ENCODE peak calls at places on chromosome 17, in seven cellular contexts. C is HepG2, I is testis, B is lower leg skin, O is HCT116, V is ovary, E is NB4. Y is an unnamed sample.

GRCh38 chr17:45233423-45233924 is 11.8 kb downstream of the FMNL1 start:
- DNase-seq in C (no peak), I (no peak), B (no peak), O (no peak), V (no peak), E (no peak), Y (peak; percentile 40)

GRCh38 chr17:47733047-47733413 is at the start of gene TBX21:
- DNase-seq in C (peak; percentile 73), I (peak; percentile 75), B (peak; percentile 26), O (peak; percentile 44), V (no peak), E (peak; percentile 88), Y (peak; percentile 73)

GRCh38 chr17:49224198-49224996 is 6.2 kb downstream of the PHOSPHO1 start:
- DNase-seq in C (no peak), I (peak; percentile 29), B (no peak), O (no peak), V (no peak), E (no peak), Y (no peak)

GRCh38 chr17:143785-144281 is 6.5 kb downstream of the SCGB1C2 start:
- DNase-seq in C (peak; percentile 48), I (peak; percentile 85), B (peak; percentile 69), O (peak; percentile 29), V (peak; percentile 88), E (peak; percentile 70), Y (peak; percentile 87)

GRCh38 chr17:16407911-16408588 is 7.3 kb upstream of the TRPV2 start:
- DNase-seq in C (peak; percentile 51), I (peak; percentile 84), B (peak; percentile 70), O (no peak), V (peak; percentile 81), E (no peak), Y (peak; percentile 72)

GRCh38 chr17:58513391-58513912 is 986 bp downstream of the MTMR4 start:
- DNase-seq in C (no peak), I (peak; percentile 41), B (no peak), O (no peak), V (no peak), E (no peak), Y (no peak)

GRCh38 chr17:17846645-17847044 is 9.9 kb upstream of the SREBF1 start:
- DNase-seq in C (no peak), I (no peak), B (no peak), O (no peak), V (no peak), E (no peak), Y (no peak)

GRCh38 chr17:57948555-57949420 is 6.4 kb downstream of the CUEDC1 start:
- DNase-seq in C (no peak), I (no peak), B (no peak), O (peak; percentile 100), V (no peak), E (peak; percentile 63), Y (no peak)

GRCh38 chr17:78484300-78485159 is 92.7 kb downstream of the DNAH17 start:
- DNase-seq in C (no peak), I (peak; percentile 44), B (no peak), O (peak; percentile 22), V (no peak), E (peak; percentile 38), Y (no peak)

GRCh38 chr17:43803758-43804157 is 23.5 kb downstream of the CFAP97D1 start:
- DNase-seq in C (peak; percentile 24), I (no peak), B (no peak), O (no peak), V (no peak), E (no peak), Y (no peak)

GRCh38 chr17:30196504-30196903 is 39.0 kb downstream of the SLC6A4 start:
- DNase-seq in C (no peak), I (no peak), B (no peak), O (no peak), V (no peak), E (peak; percentile 17), Y (no peak)

GRCh38 chr17:17055286-17056166 is 13.3 kb downstream of the MPRIP start:
- DNase-seq in C (no peak), I (no peak), B (no peak), O (no peak), V (no peak), E (no peak), Y (no peak)

GRCh38 chr17:72512649-72513556 is 392.1 kb downstream of the SOX9 start:
- DNase-seq in C (no peak), I (no peak), B (no peak), O (no peak), V (no peak), E (no peak), Y (no peak)

GRCh38 chr17:79657861-79658810 is 47.3 kb upstream of the RBFOX3 start:
- DNase-seq in C (no peak), I (peak; percentile 9), B (no peak), O (no peak), V (no peak), E (no peak), Y (peak; percentile 7)

DNA sequence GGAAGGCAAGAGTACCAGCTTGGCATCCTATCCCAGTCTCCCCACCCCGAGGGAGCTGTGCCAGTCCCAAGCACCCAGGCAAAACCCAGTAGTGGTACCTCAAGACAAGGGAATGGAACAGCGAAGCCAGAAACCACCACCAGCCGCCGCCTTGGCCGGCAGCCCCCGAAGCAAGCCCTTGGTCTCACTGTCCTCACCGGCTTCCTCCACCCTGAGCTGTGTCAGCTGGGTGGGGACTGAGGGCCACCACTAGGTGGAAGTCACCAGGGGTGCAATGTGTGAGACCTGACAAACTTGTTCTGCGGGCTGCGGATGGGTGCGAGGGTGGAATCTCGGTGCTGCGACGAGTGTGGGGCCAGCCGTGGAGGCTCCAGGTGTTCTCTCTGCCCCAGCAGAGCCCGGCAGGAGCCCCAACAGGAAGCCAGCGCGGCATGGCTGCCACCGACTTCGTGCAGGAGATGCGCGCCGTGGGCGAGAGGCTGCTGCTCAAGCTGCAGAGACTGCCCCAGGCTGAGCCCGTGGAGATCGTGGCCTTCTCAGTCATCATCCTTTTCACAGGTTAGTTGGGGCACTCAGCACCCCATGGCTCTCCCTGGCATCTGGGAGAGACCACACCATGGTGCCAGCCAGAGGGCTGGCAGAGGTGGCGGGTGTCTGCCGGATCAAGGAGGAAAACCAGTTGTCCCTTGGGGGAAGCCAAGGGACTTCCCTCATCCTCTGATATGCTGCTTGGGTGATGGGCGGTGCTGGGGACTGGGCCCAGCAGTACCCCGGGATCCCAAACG is 6.7 kb downstream of the SMIM5 start:
- DNase-seq in C (no peak), I (no peak), B (no peak), O (no peak), V (no peak), E (no peak), Y (peak; percentile 19)
- TF ChIP-seq CTCF in C (no peak), I (no peak), B (no peak), O (peak; percentile 36), V (no peak), E (no peak), Y (no peak)

DNA sequence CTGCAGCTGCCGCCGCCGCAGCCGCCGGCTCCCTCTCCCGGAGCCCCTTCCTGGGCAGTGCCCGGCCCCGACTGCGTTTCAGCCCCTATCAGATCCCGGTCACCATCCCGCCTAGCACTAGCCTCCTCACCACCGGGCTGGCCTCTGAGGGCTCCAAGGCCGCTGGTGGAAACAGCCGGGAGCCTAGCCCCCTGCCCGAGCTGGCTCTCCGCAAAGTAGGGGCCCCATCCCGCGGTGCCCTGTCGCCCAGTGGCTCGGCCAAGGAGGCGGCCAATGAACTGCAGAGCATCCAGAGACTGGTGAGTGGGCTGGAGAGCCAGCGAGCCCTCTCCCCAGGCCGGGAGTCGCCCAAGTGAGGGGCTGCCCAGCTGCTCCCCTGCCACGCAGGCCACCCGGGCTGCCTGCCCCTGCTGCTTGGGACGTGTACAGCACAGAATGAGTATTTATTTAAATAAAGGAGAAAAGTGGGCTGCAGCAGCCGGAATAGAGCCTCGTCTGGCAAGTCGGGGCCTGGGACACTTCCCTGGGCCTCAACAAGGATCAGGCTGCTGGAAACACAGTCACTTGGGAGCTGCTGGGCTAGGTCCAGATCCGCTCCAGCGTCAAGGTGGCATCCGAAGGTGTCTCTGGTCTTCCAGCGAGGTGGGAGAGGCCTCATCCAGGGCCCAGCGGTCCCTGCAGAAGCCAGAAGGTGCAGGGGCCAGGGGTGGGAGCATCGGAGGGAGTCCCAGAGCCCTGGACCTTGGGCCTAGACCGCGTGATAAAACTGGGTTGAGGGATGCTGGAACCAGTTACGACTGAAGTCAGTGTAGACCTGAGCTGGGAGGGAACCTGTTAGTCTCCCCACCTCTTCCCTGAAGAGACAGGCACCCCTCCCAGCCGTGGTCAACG is 8.8 kb downstream of the TBX2 start:
- DNase-seq in C (no peak), I (no peak), B (no peak), O (no peak), V (peak; percentile 28), E (no peak), Y (peak; percentile 49)
- TF ChIP-seq POLR2A in C (no peak), I (no peak), B (no peak), O (no peak), V (no peak), E (no peak), Y (no peak)

GRCh38 chr17:73650147-73650546 is 5.9 kb upstream of the SDK2 start:
- DNase-seq in C (no peak), I (no peak), B (no peak), O (no peak), V (no peak), E (peak; percentile 24), Y (no peak)
- TF ChIP-seq CTCF in C (peak; percentile 65), I (no peak), B (no peak), O (peak; percentile 53), V (no peak), E (peak; percentile 10), Y (no peak)

GRCh38 chr17:77449373-77449907 is 308.7 kb downstream of the SEC14L1 start:
- DNase-seq in C (no peak), I (no peak), B (no peak), O (no peak), V (no peak), E (no peak), Y (no peak)

GRCh38 chr17:77449908-77450741 is 309.4 kb downstream of the SEC14L1 start:
- DNase-seq in C (peak; percentile 92), I (peak; percentile 97), B (peak; percentile 64), O (no peak), V (peak; percentile 94), E (peak; percentile 37), Y (peak; percentile 82)

GRCh38 chr17:77451894-77452852 is 311.4 kb downstream of the SEC14L1 start:
- DNase-seq in C (peak; percentile 75), I (peak; percentile 80), B (no peak), O (no peak), V (peak; percentile 64), E (peak; percentile 39), Y (no peak)

GRCh38 chr17:77450742-77451270 is 310.0 kb downstream of the SEC14L1 start:
- DNase-seq in C (peak; percentile 23), I (no peak), B (no peak), O (no peak), V (no peak), E (no peak), Y (peak; percentile 30)

DNA sequence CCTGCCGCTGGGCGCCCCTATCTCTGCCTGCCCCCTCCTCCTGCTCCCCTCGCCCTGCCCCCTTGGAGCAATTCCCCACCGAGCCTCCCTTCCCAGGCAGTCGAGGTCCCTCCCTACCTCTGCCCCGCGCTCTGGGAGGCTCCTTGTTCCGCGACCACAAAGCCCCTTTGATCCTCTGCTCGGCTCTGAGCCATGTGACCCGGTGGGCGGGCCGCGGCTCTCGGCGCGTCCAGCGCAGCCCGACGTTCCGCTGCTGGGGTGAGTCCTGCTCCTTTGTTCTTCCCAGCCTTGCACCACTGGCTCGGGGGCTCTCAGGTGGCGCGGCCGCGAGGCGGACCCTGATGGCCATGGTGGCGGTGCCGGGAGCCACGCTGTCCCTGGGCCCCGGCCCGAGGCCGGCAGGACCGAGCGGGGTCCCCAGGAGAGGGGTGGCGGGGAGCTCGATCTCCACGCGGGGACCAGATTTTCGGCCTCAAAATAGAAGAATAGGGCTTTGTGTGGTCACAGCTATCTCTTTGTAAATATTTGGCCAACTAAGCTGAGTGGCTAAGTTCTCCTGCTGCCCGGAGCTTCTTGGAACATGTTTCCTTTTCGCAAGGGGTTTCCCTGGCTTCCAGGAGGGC is 310.6 kb downstream of the SEC14L1 start:
- DNase-seq in C (peak; percentile 96), I (peak; percentile 92), B (no peak), O (no peak), V (peak; percentile 78), E (peak; percentile 48), Y (peak; percentile 78)
- TF ChIP-seq POLR2A in C (peak; percentile 50), I (no peak), B (no peak), O (no peak), V (no peak), E (no peak), Y (no peak)